ENCODE peak calls at places on chromosome 4, in five cellular contexts. C is right atrium auricular region, A is A549, G is BJ, Z is IMR-90. J is an unnamed sample.

GRCh38 chr4:143721317-143721716 is 20.8 kb upstream of the FREM3 start:
- DNase-seq in C (no peak), A (no peak), G (no peak), Z (no peak), J (no peak)

GRCh38 chr4:42488114-42488513 is 90.8 kb downstream of the SHISA3 start:
- DNase-seq in C (no peak), A (no peak), G (no peak), Z (no peak), J (no peak)

GRCh38 chr4:94489075-94489474 is 37.3 kb downstream of the PDLIM5 start:
- DNase-seq in C (no peak), A (no peak), G (no peak), Z (no peak), J (no peak)

GRCh38 chr4:88757776-88758175 is 60.1 kb upstream of the NAP1L5 start:
- DNase-seq in C (no peak), A (no peak), G (no peak), Z (no peak), J (no peak)

GRCh38 chr4:119725688-119726330 is 97.2 kb upstream of the PDE5A start:
- DNase-seq in C (no peak), A (no peak), G (no peak), Z (peak), J (no peak)

GRCh38 chr4:116453127-116453526 is 632.2 kb downstream of the TRAM1L1 start:
- DNase-seq in C (no peak), A (no peak), G (no peak), Z (no peak), J (no peak)

GRCh38 chr4:3299122-3299521 is 6.3 kb downstream of the RGS12 start:
- DNase-seq in C (no peak), A (no peak), G (no peak), Z (no peak), J (no peak)

GRCh38 chr4:142202404-142203332 is 566.3 kb downstream of the IL15 start:
- DNase-seq in C (no peak), A (no peak), G (no peak), Z (no peak), J (no peak)

GRCh38 chr4:124322234-124322831 is 390.2 kb downstream of the ANKRD50 start:
- DNase-seq in C (no peak), A (peak), G (no peak), Z (peak), J (peak)

GRCh38 chr4:33316578-33316977 is 2596.4 kb downstream of the PCDH7 start:
- DNase-seq in C (no peak), A (no peak), G (no peak), Z (no peak), J (no peak)

GRCh38 chr4:22238742-22239141 is 277.1 kb downstream of the ADGRA3 start:
- DNase-seq in C (no peak), A (peak), G (no peak), Z (no peak), J (no peak)
- TF ChIP-seq CTCF in C (no peak), A (no peak), G (no peak), Z (no peak), J (peak)

DNA sequence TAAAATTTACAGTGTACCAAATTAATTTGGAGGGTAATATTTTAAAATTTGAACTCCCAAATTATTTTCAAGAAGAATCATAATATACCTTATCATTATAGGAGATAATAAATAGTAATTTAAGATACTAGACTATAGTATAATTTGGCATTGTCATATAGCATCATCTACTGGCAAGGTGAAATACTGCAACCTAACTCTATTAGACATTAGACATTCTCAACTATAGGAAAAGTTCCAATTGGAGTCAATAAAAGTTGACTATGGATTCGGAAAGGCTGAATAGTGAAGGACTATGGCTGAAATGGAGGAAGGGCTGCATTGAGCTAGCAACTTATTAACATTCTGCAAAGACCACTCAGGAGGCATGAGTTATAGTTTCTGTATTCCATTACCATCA is 113.0 kb downstream of the PRDM5 start:
- DNase-seq in C (no peak), A (no peak), G (no peak), Z (no peak), J (no peak)
- TF ChIP-seq CTCF in C (peak), A (no peak), G (no peak), Z (peak), J (peak)

GRCh38 chr4:1051472-1051871 is 40.0 kb downstream of the FGFRL1 start:
- DNase-seq in C (no peak), A (no peak), G (no peak), Z (no peak), J (no peak)

GRCh38 chr4:1049591-1049905 is 38.1 kb downstream of the FGFRL1 start:
- DNase-seq in C (no peak), A (no peak), G (no peak), Z (no peak), J (no peak)

GRCh38 chr4:1048781-1049590 is 37.6 kb downstream of the FGFRL1 start:
- DNase-seq in C (no peak), A (no peak), G (no peak), Z (no peak), J (no peak)

GRCh38 chr4:1052231-1052671 is 40.8 kb downstream of the FGFRL1 start:
- DNase-seq in C (no peak), A (no peak), G (no peak), Z (no peak), J (no peak)

DNA sequence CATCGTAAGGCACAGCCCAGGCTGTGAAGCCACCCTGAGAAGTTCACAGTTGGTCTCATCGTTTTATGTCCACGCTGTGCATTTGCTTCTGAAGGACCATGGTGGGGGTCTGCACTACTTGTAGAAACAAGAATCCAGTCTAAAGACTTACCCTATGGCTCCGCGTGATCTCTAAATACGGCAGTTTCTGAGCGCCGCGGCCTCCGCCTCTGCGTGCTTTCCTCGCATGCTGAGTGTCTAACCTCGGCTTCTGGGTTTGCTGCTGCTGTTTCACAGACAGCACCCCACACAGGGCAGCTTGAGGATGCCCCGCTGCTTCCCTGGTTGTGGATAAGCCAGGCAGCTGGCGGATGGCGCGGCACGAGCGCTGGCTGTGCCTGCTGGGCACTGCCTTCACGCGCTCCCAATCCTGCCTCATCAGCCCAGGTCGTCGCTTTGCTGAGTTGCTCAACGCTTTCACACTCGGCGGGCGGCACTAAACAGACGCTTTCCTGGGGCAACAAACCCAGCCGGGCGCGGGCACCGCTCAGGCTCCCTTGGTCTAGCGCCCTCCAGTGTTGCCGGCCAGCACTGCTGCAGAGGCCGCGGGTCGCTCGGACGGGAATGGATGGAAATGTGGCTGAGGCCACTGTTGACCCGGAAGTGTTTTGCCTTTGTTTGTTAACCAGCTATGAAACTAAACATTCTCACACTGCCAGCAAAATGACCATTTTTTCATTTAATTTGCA is 39.2 kb downstream of the FGFRL1 start:
- DNase-seq in C (no peak), A (no peak), G (no peak), Z (no peak), J (no peak)
- TF ChIP-seq CTCF in C (no peak), A (no peak), G (no peak), Z (peak), J (no peak)

GRCh38 chr4:102760645-102761477 is at the start of gene MANBA:
- DNase-seq in C (peak), A (peak), G (no peak), Z (peak), J (peak)
- TF ChIP-seq CTCF in C (no peak), A (no peak), G (no peak), Z (no peak), J (no peak)

GRCh38 chr4:145880355-145880960 is 58.2 kb downstream of the ZNF827 start:
- DNase-seq in C (no peak), A (no peak), G (no peak), Z (no peak), J (no peak)
- TF ChIP-seq CTCF in C (no peak), A (no peak), G (no peak), Z (no peak), J (no peak)

GRCh38 chr4:48578132-48578964 is 88.3 kb downstream of the ZAR1 start:
- DNase-seq in C (peak), A (peak), G (peak), Z (peak), J (peak)
- TF ChIP-seq CTCF in C (peak), A (peak), G (peak), Z (peak), J (peak)

GRCh38 chr4:117968606-117969005 is 65.7 kb upstream of the NDST3 start:
- DNase-seq in C (no peak), A (no peak), G (no peak), Z (no peak), J (no peak)
- TF ChIP-seq CTCF in C (no peak), A (no peak), G (no peak), Z (no peak), J (no peak)